ENCODE peak calls at places on chromosomes 6 and 20, in six cellular contexts. I is CD8-positive, alpha-beta T cell; D is stimulated activated CD8-positive, alpha-beta memory T cell treated with anti-CD3 and anti-CD28 coated beads, Interleukin-2, amount 100 ng/mL, for 1 hour; C is aorta; N is EH; S is fibroblast of mammary gland. Y is an unnamed sample.

GRCh38 chr6:100455230-100456124 is 9.2 kb downstream of the SIM1 start:
- DNase-seq in S (no peak), C (no peak), D (no peak), N (peak), I (no peak), Y (no peak)

GRCh38 chr20:24825591-24825990 is 123.5 kb upstream of the CST7 start:
- DNase-seq in I (peak), S (no peak), C (no peak), N (no peak), D (no peak), Y (peak)

GRCh38 chr6:20056350-20056992 is 155.8 kb downstream of the MBOAT1 start:
- DNase-seq in D (no peak), C (no peak), S (peak), I (no peak), N (peak), Y (no peak)

GRCh38 chr20:16261733-16262277 is 311.4 kb downstream of the KIF16B start:
- DNase-seq in N (no peak), D (no peak), I (no peak), C (no peak), S (no peak), Y (no peak)

GRCh38 chr20:31869942-31870702 is at the start of the genes DUSP15 and TTLL9:
- DNase-seq in D (no peak), N (peak), C (peak), S (no peak), I (no peak), Y (no peak)

GRCh38 chr20:57389695-57390603 is 1.2 kb upstream of the RBM38 start:
- DNase-seq in C (peak), S (no peak), I (no peak), D (no peak), N (no peak), Y (no peak)

GRCh38 chr6:155894758-155895157 is 439.1 kb upstream of the NOX3 start:
- DNase-seq in I (no peak), N (no peak), S (no peak), C (no peak), D (no peak), Y (no peak)

GRCh38 chr6:87697581-87698552 is 4.2 kb downstream of the AKIRIN2 start:
- DNase-seq in D (no peak), S (peak), C (no peak), N (peak), I (no peak), Y (no peak)

GRCh38 chr6:34911822-34912221 is 22.8 kb downstream of the ANKS1A start:
- DNase-seq in C (no peak), N (no peak), S (no peak), I (no peak), D (no peak), Y (no peak)

GRCh38 chr6:105179244-105180065 is at the start of gene POPDC3:
- DNase-seq in N (peak), C (no peak), I (no peak), S (peak), D (no peak), Y (no peak)

GRCh38 chr6:73969982-73970960 is 274.3 kb downstream of the CD109 start:
- DNase-seq in N (peak), C (no peak), I (no peak), D (no peak), S (peak), Y (no peak)

GRCh38 chr6:99613705-99614429 is 7.2 kb downstream of the PRDM13 start:
- DNase-seq in C (no peak), I (no peak), S (no peak), N (peak), D (no peak), Y (no peak)

GRCh38 chr6:84269947-84270733 is 42.7 kb upstream of the CEP162 start:
- DNase-seq in C (no peak), D (no peak), S (no peak), I (no peak), N (no peak), Y (no peak)

GRCh38 chr20:51306081-51306480 is 236.4 kb downstream of the NFATC2 start:
- DNase-seq in D (no peak), S (no peak), C (no peak), N (no peak), I (no peak), Y (no peak)

GRCh38 chr6:16918586-16918985 is 157.3 kb upstream of the ATXN1 start:
- DNase-seq in S (peak), D (no peak), I (no peak), C (no peak), N (no peak), Y (no peak)

GRCh38 chr6:108408861-108409260 is 114.0 kb downstream of the AFG1L start:
- DNase-seq in S (no peak), D (no peak), N (no peak), C (no peak), I (no peak), Y (no peak)

GRCh38 chr6:157283330-157283898 is 39.9 kb downstream of the TMEM242 start:
- DNase-seq in N (no peak), I (peak), C (peak), D (no peak), S (no peak), Y (no peak)

GRCh38 chr6:152277826-152278247 is 359.3 kb downstream of the SYNE1 start:
- DNase-seq in C (no peak), I (no peak), N (no peak), D (no peak), S (no peak), Y (no peak)

GRCh38 chr6:108968746-108969316 is 120.6 kb downstream of the ARMC2 start:
- DNase-seq in I (no peak), C (no peak), N (no peak), S (no peak), D (no peak), Y (no peak)

GRCh38 chr6:170088349-170088951 is 202.4 kb downstream of the DLL1 start:
- DNase-seq in S (no peak), D (no peak), C (peak), N (no peak), I (peak), Y (peak)

GRCh38 chr6:36820700-36821580 is 18.3 kb downstream of the CPNE5 start:
- DNase-seq in N (peak), I (no peak), S (peak), D (no peak), C (no peak), Y (no peak)

GRCh38 chr6:161257778-161258457 is 15.9 kb downstream of the AGPAT4 start:
- DNase-seq in I (no peak), D (no peak), C (peak), S (peak), N (peak), Y (no peak)

GRCh38 chr20:33673411-33674293 is 576 bp downstream of the NECAB3 start:
- DNase-seq in C (peak), S (peak), D (no peak), I (no peak), N (peak), Y (no peak)

GRCh38 chr6:96743496-96743895 is 93.8 kb downstream of the GPR63 start:
- DNase-seq in C (no peak), D (no peak), I (no peak), S (peak), N (no peak), Y (no peak)

GRCh38 chr20:20821496-20822260 is 109.2 kb upstream of the RALGAPA2 start:
- DNase-seq in S (no peak), N (no peak), D (no peak), C (no peak), I (no peak), Y (no peak)

GRCh38 chr6:33073431-33073871 is at the start of gene HLA-DPA1:
- DNase-seq in C (peak), S (peak), I (peak), D (no peak), N (peak), Y (no peak)

GRCh38 chr6:72348926-72349325 is 272.9 kb upstream of the KCNQ5 start:
- DNase-seq in N (peak), S (peak), C (no peak), D (no peak), I (no peak), Y (no peak)

GRCh38 chr20:19026901-19027644 is 185.4 kb upstream of the SLC24A3 start:
- DNase-seq in N (no peak), I (no peak), C (no peak), D (no peak), S (no peak), Y (no peak)

GRCh38 chr6:81623106-81623834 is 129.2 kb downstream of the TENT5A start:
- DNase-seq in S (no peak), D (no peak), I (no peak), N (peak), C (no peak), Y (no peak)

GRCh38 chr20:58649288-58650180 is 1.5 kb upstream of the STX16 start:
- DNase-seq in D (peak), N (no peak), C (no peak), S (no peak), I (peak), Y (no peak)

GRCh38 chr20:49345538-49345937 is 67.7 kb upstream of the ZNFX1 start:
- DNase-seq in N (peak), I (no peak), C (peak), S (peak), D (no peak), Y (no peak)

GRCh38 chr6:1611572-1612385 is 2.1 kb downstream of the FOXC1 start:
- DNase-seq in D (no peak), N (peak), C (no peak), I (no peak), S (no peak), Y (no peak)

GRCh38 chr6:37218501-37218900 is 39.1 kb upstream of the TBC1D22B start:
- DNase-seq in I (no peak), D (no peak), N (no peak), S (no peak), C (no peak), Y (no peak)

Y was measured in cardiac septum.